ENCODE peak calls at places on chromosomes 5 and 9, in five cellular contexts. C is CD8-positive, alpha-beta T cell; A is right lobe of liver; Z is left ventricle myocardium inferior; P is heart right ventricle. V is an unnamed sample.

GRCh38 chr5:168740821-168741213 is 161.6 kb upstream of the PANK3 start:
- DNase-seq in P (peak; percentile 30), Z (no peak), C (no peak), A (no peak), V (no peak)

GRCh38 chr9:106799146-106799545 is 63.8 kb upstream of the ZNF462 start:
- DNase-seq in C (no peak), Z (no peak), A (no peak), P (no peak), V (no peak)

GRCh38 chr9:79357620-79358019 is 214.1 kb upstream of the TLE4 start:
- DNase-seq in Z (no peak), C (no peak), P (peak; percentile 10), A (no peak), V (no peak)

GRCh38 chr9:72921888-72922654 is 30.8 kb downstream of the ALDH1A1 start:
- DNase-seq in Z (no peak), C (no peak), A (no peak), P (no peak), V (no peak)

GRCh38 chr9:132881826-132882225 is 3.1 kb downstream of the SPACA9 start:
- DNase-seq in P (no peak), Z (no peak), C (no peak), A (no peak), V (no peak)

GRCh38 chr9:16628421-16628820 is 242.0 kb downstream of the BNC2 start:
- DNase-seq in A (no peak), Z (no peak), P (no peak), C (no peak), V (no peak)

GRCh38 chr5:77670526-77670925 is 32.0 kb upstream of the OTP start:
- DNase-seq in P (no peak), A (no peak), C (no peak), Z (no peak), V (no peak)

GRCh38 chr5:107431536-107431935 is 239.2 kb downstream of the EFNA5 start:
- DNase-seq in A (no peak), C (no peak), Z (no peak), P (no peak), V (no peak)

GRCh38 chr9:114852050-114852594 is 46.3 kb upstream of the TNFSF15 start:
- DNase-seq in C (no peak), Z (no peak), A (no peak), P (no peak), V (no peak)

GRCh38 chr5:151632524-151632923 is 41.4 kb upstream of the FAT2 start:
- DNase-seq in C (no peak), A (no peak), Z (peak; percentile 66), P (peak; percentile 35), V (no peak)

GRCh38 chr5:45454114-45454513 is 242.1 kb downstream of the HCN1 start:
- DNase-seq in Z (no peak), C (no peak), P (peak; percentile 20), A (no peak), V (no peak)

GRCh38 chr5:103607346-103607745 is 44.8 kb upstream of the NUDT12 start:
- DNase-seq in C (no peak), A (no peak), P (no peak), Z (no peak), V (no peak)

GRCh38 chr5:101782352-101783087 is 513.6 kb downstream of the SLCO4C1 start:
- DNase-seq in P (no peak), A (no peak), C (no peak), Z (no peak), V (no peak)

GRCh38 chr9:128927731-128928411 is 7.1 kb downstream of the PHYHD1 start:
- DNase-seq in Z (peak; percentile 51), C (peak; percentile 21), P (peak; percentile 54), A (no peak), V (no peak)

GRCh38 chr9:92474569-92474968 is 7.7 kb downstream of the ASPN start:
- DNase-seq in P (no peak), C (no peak), A (no peak), Z (no peak), V (no peak)

GRCh38 chr5:53934126-53934856 is 373.9 kb downstream of the NDUFS4 start:
- DNase-seq in Z (no peak), C (no peak), A (no peak), P (no peak), V (no peak)

GRCh38 chr5:170751631-170752030 is 31.9 kb upstream of the GABRP start:
- DNase-seq in Z (no peak), C (no peak), P (no peak), A (no peak), V (no peak)

GRCh38 chr5:98314262-98314661 is 459.2 kb upstream of the RGMB start:
- DNase-seq in P (no peak), C (no peak), Z (no peak), A (no peak), V (no peak)

GRCh38 chr5:75620184-75620959 is 9.1 kb downstream of the ANKDD1B start:
- DNase-seq in P (no peak), Z (no peak), C (no peak), A (no peak), V (no peak)

GRCh38 chr9:12838546-12838945 is 63.7 kb downstream of the LURAP1L start:
- DNase-seq in C (no peak), A (no peak), Z (no peak), P (no peak), V (no peak)

GRCh38 chr9:136550439-136551085 is 4.7 kb upstream of the NOTCH1 start:
- DNase-seq in A (no peak), P (no peak), Z (no peak), C (no peak), V (no peak)
- H3K4me3 ChIP-seq in A (no peak overlapping the region), P (no peak overlapping the region), Z (no peak overlapping the region), C (no peak overlapping the region), V (no peak overlapping the region)

GRCh38 chr9:35725362-35725761 is 6.6 kb downstream of the TLN1 start:
- DNase-seq in C (no peak), A (no peak), P (no peak), Z (no peak), V (no peak)
- TF ChIP-seq CTCF in C (no peak), A (no peak), P (no peak), Z (no peak), V (no peak)

GRCh38 chr5:135018457-135018856 is 15.6 kb downstream of the PITX1 start:
- DNase-seq in Z (no peak), A (no peak), C (no peak), P (no peak), V (peak; percentile 36)
- H3K4me3 ChIP-seq in Z (no peak overlapping the region), A (no peak overlapping the region), C (no peak overlapping the region), P (no peak overlapping the region), V (no peak overlapping the region)

GRCh38 chr9:136527721-136528710 is 17.8 kb downstream of the NOTCH1 start:
- DNase-seq in C (no peak), A (no peak), Z (no peak), P (no peak), V (no peak)
- TF ChIP-seq CTCF in C (no peak), A (no peak), Z (no peak), P (no peak), V (no peak)

GRCh38 chr5:23012842-23013241 is 159.7 kb upstream of the CDH12 start:
- DNase-seq in C (no peak), P (no peak), A (no peak), Z (no peak), V (no peak)
- H3K4me3 ChIP-seq in C (peak overlapping the region; percentile 40), P (no peak overlapping the region), A (peak overlapping the region; percentile 17), Z (peak overlapping the region; percentile 42), V (peak overlapping the region; percentile 39)

GRCh38 chr9:37862530-37862929 is 41.4 kb downstream of the SLC25A51 start:
- DNase-seq in Z (no peak), C (no peak), P (no peak), A (no peak), V (no peak)

GRCh38 chr9:37856551-37856950 is 47.4 kb downstream of the SLC25A51 start:
- DNase-seq in C (no peak), A (no peak), P (no peak), Z (no peak), V (no peak)

DNA sequence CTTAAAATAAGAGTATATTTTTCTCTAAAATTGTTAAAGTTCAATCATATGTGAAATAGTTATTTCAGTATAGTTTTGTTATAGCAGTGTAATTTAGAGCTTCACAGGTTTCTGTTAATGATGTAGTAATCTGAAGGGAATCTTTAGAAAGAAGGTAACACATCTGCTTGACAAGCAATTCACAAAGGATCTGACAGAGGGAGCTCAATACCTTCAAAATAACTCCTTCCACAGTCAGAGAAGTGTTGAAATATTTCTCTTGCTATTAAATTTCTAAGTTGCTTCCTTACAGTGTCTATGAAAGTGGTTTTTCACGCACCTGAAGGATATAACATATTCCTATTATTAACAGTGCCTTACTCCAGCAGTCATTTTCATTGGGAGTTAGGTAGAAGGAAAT is 44.9 kb downstream of the SLC25A51 start:
- DNase-seq in A (no peak), Z (no peak), P (no peak), C (no peak), V (no peak)
- TF ChIP-seq CTCF in A (no peak), Z (peak; percentile 14), P (no peak), C (no peak), V (no peak)

GRCh38 chr5:14341571-14342225 is 198.6 kb downstream of the TRIO start:
- DNase-seq in C (no peak), P (no peak), Z (no peak), A (no peak), V (no peak)
- H3K4me3 ChIP-seq in C (no peak overlapping the region), P (no peak overlapping the region), Z (no peak overlapping the region), A (no peak overlapping the region), V (no peak overlapping the region)

GRCh38 chr5:135885031-135885430 is 10.6 kb downstream of the IL9 start:
- DNase-seq in Z (no peak), A (no peak), P (no peak), C (no peak), V (no peak)
- TF ChIP-seq CTCF in Z (no peak), A (no peak), P (no peak), C (no peak), V (no peak)

DNA sequence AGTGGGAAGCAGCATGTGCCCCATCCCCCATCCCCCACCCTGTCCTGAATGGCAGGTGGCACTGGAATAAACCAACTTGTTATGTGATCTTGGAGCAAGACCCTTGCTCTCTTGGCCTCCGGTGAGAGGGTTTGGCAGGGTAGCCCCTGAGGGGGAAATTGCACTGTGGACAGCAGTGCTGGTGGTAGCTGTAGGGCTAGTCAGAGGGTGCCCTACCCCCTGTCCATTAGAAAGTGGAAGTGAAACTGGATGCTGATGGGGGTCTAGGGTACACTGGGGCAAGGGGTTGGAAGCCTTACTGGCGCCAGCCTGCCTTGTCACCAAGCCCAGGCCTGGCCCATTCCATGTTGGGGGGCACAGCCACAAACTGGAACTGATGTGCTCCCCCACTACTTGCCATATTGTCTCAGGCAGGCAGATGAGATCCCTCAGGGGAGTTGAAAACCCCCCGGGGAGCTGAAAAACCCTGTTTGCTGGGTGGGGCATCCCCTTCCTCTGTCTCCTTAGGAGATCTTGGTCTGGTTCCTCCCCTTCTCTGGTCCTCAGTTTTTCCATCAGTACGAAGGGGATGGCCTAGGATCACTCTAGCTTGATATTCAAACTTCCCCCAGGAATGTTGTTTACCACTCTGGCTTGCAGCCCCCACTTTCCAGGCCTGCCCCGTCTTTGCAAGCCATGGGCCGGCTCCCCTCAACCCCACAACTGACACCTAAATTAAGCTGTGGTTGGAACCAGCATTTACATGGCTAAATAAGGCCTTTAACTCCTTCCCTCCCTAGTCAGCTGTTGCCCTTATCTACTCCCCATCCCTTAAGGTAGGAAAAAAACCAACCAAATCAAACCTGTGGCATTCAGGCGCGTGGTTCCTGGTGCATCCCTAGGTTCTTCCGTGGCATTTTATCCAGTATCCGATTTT is 14.4 kb upstream of the SYNPO start:
- DNase-seq in Z (no peak), C (no peak), P (no peak), A (no peak), V (no peak)
- H3K4me3 ChIP-seq in Z (peak overlapping the region; percentile 93), C (no peak overlapping the region), P (peak overlapping the region; percentile 80), A (peak overlapping the region; percentile 65), V (peak overlapping the region; percentile 79)